ENCODE peak calls at places on chromosomes 5 and 9, in six cellular contexts. X is bronchial epithelial cell, P is fibroblast of pulmonary artery, A is fibroblast of mammary gland, N is BJ, Z is skeletal muscle cell. V is an unnamed sample.

GRCh38 chr9:12426198-12426864 is 266.9 kb upstream of the TYRP1 start:
- DNase-seq in A (peak), X (peak), P (peak), N (no peak), Z (no peak), V (no peak)

GRCh38 chr5:25858019-25858418 is 1180.4 kb downstream of the CDH9 start:
- DNase-seq in N (no peak), A (no peak), Z (no peak), P (no peak), X (no peak), V (no peak)

GRCh38 chr5:56039985-56040384 is 45.2 kb upstream of the IL6ST start:
- DNase-seq in A (no peak), X (peak), P (peak), Z (no peak), N (no peak), V (no peak)

GRCh38 chr9:94140791-94141790 is 56.8 kb downstream of the PTPDC1 start:
- DNase-seq in A (peak), Z (peak), P (peak), X (no peak), N (no peak), V (no peak)

GRCh38 chr5:42268630-42269029 is 154.6 kb upstream of the GHR start:
- DNase-seq in Z (peak), N (no peak), A (peak), X (no peak), P (peak), V (no peak)

GRCh38 chr9:92191801-92192200 is 76.6 kb upstream of the SPTLC1 start:
- DNase-seq in N (peak), X (peak), A (peak), Z (peak), P (peak), V (peak)

GRCh38 chr5:4941957-4942830 is 197.9 kb upstream of the ADAMTS16 start:
- DNase-seq in A (no peak), X (no peak), P (no peak), N (no peak), Z (no peak), V (no peak)

GRCh38 chr5:13591621-13592020 is 352.9 kb downstream of the DNAH5 start:
- DNase-seq in N (no peak), X (peak), A (peak), P (peak), Z (peak), V (peak)

GRCh38 chr9:105258225-105258737 is 13.8 kb downstream of the SLC44A1 start:
- DNase-seq in A (no peak), N (no peak), X (no peak), Z (no peak), P (peak), V (no peak)

GRCh38 chr9:105259274-105259673 is 14.8 kb downstream of the SLC44A1 start:
- DNase-seq in Z (no peak), N (no peak), P (no peak), A (no peak), X (no peak), V (no peak)

GRCh38 chr9:105262497-105262896 is 18.0 kb downstream of the SLC44A1 start:
- DNase-seq in N (no peak), P (no peak), Z (no peak), X (no peak), A (peak), V (no peak)

GRCh38 chr9:105257767-105258166 is 13.3 kb downstream of the SLC44A1 start:
- DNase-seq in A (no peak), P (no peak), X (no peak), Z (no peak), N (no peak), V (no peak)

DNA sequence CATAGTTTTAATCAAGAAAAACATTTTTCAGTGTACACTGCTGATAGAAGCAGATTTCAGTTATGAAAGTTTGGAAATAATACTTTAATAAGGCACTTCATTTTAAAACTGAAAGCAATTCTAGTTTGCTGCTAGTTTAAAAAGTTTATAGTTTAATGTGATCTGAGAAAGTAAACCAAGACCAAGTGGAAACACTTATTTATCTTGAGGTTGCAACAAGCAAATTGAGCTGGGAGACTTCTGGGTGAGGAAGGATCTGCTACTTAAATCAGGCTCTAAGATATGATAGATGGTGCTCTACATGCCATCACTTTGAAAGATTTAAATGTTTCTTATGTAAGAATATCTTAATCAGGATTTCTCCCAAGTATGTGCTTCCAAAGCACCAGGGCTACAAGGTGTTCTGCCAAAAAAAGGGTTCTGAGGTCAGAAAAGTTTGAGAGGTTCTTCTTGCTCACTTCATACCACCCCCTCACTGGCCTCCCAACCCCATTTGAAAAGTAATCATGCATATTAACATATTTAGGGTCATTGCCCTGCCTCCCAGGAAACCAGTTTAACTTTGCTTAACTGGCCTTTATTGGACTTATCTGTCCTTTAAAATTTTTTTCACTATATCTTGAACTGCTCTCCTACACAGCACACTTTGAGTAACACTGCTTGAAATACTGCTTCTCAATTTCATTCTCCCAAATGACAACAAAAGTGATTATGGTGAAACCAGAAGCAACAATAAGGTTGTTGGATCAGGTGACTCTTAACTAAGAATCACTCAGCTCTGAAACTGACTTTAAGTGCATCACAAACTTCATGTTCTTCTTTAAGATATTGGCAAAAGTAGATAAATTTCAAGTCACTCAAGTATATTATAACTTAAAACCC is 15.5 kb downstream of the SLC44A1 start:
- DNase-seq in P (no peak), N (no peak), X (no peak), A (no peak), Z (no peak), V (no peak)
- H3K4me3 ChIP-seq in P (no peak), N (no peak), X (no peak), A (no peak), Z (no peak), V (no peak)

GRCh38 chr9:128920381-128921058 is at the start of gene PHYHD1:
- DNase-seq in A (peak), X (peak), P (peak), N (no peak), Z (peak), V (no peak)
- H3K4me3 ChIP-seq in A (no peak), X (no peak), P (peak), N (no peak), Z (peak), V (no peak)

GRCh38 chr9:38621434-38622082 is 1.2 kb upstream of the ANKRD18A start:
- DNase-seq in A (no peak), N (no peak), P (no peak), Z (no peak), X (no peak), V (no peak)

GRCh38 chr9:38619556-38620447 is 594 bp downstream of the ANKRD18A start:
- DNase-seq in X (no peak), P (no peak), A (no peak), N (no peak), Z (no peak), V (no peak)

GRCh38 chr9:38622961-38623360 is 2.6 kb upstream of the ANKRD18A start:
- DNase-seq in N (no peak), P (no peak), X (no peak), Z (no peak), A (no peak), V (no peak)

GRCh38 chr9:38622083-38622674 is 1.8 kb upstream of the ANKRD18A start:
- DNase-seq in X (no peak), N (no peak), Z (no peak), P (no peak), A (no peak), V (no peak)

GRCh38 chr9:38620483-38621433 is at the start of gene ANKRD18A:
- DNase-seq in A (peak), P (peak), X (peak), Z (no peak), N (no peak), V (no peak)
- H3K4me3 ChIP-seq in A (peak), P (peak), X (peak), Z (peak), N (peak), V (peak)

DNA sequence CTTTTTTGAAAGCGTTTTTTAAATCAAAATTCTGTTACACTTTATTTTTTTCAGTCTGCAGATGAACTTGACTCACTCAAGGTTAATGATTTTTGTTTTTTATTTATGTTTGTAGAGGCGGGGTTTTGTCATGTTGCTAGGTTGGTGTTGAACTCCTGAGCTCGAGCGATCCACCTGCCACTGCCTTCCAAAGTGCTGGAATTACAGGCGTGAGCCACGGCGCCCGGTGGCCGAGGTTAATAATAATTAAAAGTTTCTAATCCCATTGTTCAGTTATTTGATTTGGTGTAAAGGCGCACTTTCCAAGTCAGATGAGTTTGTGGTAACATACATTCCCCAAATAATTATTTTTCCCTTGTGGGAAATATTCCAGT is 1.2 kb upstream of the CHD1 start:
- DNase-seq in A (no peak), N (no peak), Z (no peak), P (no peak), X (no peak), V (no peak)
- H3K4me3 ChIP-seq in A (peak), N (peak), Z (peak), P (peak), X (peak), V (peak)

DNA sequence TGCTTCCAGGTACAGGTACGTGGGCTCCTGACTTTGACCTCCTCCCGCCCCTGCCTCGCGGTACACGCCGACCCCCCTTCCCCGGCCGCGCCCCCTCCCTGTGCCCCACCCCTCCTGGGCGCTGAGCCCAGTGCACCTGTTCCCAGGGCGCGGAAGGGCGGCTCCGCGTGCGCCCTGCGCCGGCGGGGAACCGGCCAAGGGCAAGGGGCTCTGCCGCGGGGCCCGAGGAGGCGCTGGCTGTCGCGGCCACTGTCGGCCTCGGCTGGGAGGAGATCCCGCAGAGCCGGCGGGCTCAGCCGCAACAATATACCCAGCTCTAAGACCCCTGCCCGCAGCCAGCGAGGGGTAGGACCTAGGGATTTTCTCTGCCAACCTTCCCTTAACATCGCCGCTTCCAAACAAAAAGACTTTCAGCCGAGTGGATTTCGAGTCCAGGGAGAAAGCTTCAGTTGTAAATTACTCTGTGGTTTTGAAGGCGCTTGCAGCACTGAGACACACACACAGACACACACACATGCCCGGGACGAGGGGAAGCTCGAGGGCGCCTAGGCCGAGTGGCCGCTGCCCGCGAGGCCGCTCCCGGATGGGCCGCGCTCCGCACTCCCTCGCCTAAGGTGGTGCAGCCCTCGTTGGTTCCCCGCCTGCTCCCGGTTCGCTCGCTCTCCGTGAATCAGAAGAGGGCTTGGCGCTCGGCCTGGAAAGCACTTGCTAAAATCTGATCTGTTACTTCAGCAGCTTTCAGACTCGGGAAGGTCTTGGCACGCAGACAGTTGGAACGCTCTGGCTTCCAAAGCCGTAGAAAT is 1.2 kb downstream of the FGF18 start:
- DNase-seq in A (peak), N (peak), Z (peak), X (peak), P (peak), V (peak)
- H3K4me3 ChIP-seq in A (no peak), N (peak), Z (peak), X (no peak), P (no peak), V (no peak)

GRCh38 chr5:1789838-1790462 is 9.7 kb downstream of the MRPL36 start:
- DNase-seq in P (peak), Z (peak), A (peak), N (no peak), X (peak), V (peak)
- H3K4me3 ChIP-seq in P (peak), Z (peak), A (no peak), N (no peak), X (no peak), V (no peak)

GRCh38 chr9:35958104-35958825 is at the start of gene OR2S2:
- DNase-seq in P (peak), N (no peak), X (no peak), A (no peak), Z (no peak), V (no peak)

GRCh38 chr9:35960029-35960655 is 2.2 kb upstream of the OR2S2 start:
- DNase-seq in N (no peak), Z (peak), X (no peak), P (peak), A (peak), V (no peak)

GRCh38 chr9:35967042-35967441 is 9.1 kb upstream of the OR2S2 start:
- DNase-seq in A (no peak), X (no peak), P (no peak), N (no peak), Z (no peak), V (no peak)

GRCh38 chr9:35966433-35966832 is 8.5 kb upstream of the OR2S2 start:
- DNase-seq in P (no peak), Z (no peak), X (no peak), A (no peak), N (no peak), V (no peak)

GRCh38 chr9:35962126-35962906 is 4.4 kb upstream of the OR2S2 start:
- DNase-seq in A (peak), X (no peak), P (peak), N (peak), Z (peak), V (no peak)
- H3K4me3 ChIP-seq in A (peak), X (no peak), P (no peak), N (peak), Z (peak), V (no peak)